ENCODE peak calls at places on chromosomes 2 and 18, in five cellular contexts. S is IMR-90, X is A549, G is GM12878, U is WTC11. V is an unnamed sample.
A peak's percentile ranks its signal among the peaks of the same experiment; 100 is the strongest.

GRCh38 chr2:180203972-180204371 is 196.9 kb upstream of the CWC22 start:
- DNase-seq in S (peak; percentile 80), X (no peak), G (no peak), U (no peak), V (no peak)

GRCh38 chr18:12283256-12283655 is 24.8 kb upstream of the TUBB6 start:
- DNase-seq in S (peak; percentile 66), X (no peak), G (no peak), U (peak; percentile 48), V (peak; percentile 65)

GRCh38 chr2:46332686-46333281 is 35.6 kb downstream of the EPAS1 start:
- DNase-seq in S (peak; percentile 45), X (no peak), G (no peak), U (no peak), V (no peak)

GRCh38 chr2:128217671-128218070 is 101.0 kb downstream of the HS6ST1 start:
- DNase-seq in S (no peak), X (no peak), G (no peak), U (no peak), V (no peak)

GRCh38 chr2:176455865-176456291 is 186.6 kb downstream of the MTX2 start:
- DNase-seq in S (peak; percentile 42), X (no peak), G (no peak), U (peak; percentile 24), V (no peak)

GRCh38 chr2:94997981-94998920 is 27.3 kb upstream of the MAL start:
- DNase-seq in S (no peak), X (no peak), G (no peak), U (peak; percentile 43), V (no peak)

GRCh38 chr18:28176933-28177827 is at the start of gene CDH2:
- DNase-seq in S (peak; percentile 85), X (peak; percentile 66), G (no peak), U (peak; percentile 75), V (peak; percentile 74)

GRCh38 chr2:224850081-224850480 is 133.9 kb upstream of the CCDC195 start:
- DNase-seq in S (peak; percentile 49), X (no peak), G (no peak), U (no peak), V (no peak)

GRCh38 chr18:42545825-42546224 is 569.7 kb downstream of the RIT2 start:
- DNase-seq in S (peak; percentile 8), X (no peak), G (no peak), U (no peak), V (no peak)

GRCh38 chr18:28065793-28066186 is 111.1 kb downstream of the CDH2 start:
- DNase-seq in S (no peak), X (no peak), G (no peak), U (no peak), V (no peak)

GRCh38 chr18:44323125-44323524 is 357.6 kb upstream of the SETBP1 start:
- DNase-seq in S (no peak), X (no peak), G (no peak), U (no peak), V (no peak)
- TF ChIP-seq USF2 in S (no peak), X (no peak), G (no peak), U (no peak), V (no peak)

DNA sequence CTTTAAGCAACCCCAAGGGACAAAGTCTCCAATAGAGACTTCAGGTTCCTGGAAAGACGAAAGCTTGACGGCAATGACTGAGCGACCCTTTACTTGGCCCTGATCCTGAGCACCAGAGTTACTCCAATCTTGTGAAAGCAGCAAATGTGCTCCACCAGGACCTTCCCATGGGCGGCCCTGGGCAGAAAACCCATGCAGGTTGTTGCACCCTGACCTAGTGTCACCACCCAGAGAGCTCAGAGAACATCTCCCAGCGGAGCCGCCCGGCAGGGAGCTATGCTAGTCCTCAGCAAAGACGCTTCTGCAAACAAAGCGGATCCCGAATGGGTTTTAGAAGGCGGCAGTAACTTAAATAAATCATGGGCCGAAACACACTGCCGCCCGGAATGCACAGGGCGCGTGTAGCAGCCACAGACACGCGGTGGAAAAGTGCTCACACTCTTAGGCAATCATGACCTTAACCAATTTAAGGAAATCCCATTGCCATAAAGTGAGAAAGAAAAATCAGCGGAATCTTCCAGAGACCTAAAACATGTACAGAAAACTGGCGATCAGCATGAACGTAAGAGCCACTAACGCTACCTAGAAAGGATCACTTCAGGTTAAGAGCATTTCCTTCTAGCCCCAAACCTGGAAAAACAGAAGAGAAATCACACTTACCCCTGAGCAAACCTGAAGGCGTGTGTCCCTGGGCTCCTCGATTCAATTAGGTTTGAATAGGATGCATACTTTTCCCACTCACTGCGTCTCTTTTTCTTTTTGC is 490 bp downstream of the COL6A3 start:
- DNase-seq in S (no peak), X (no peak), G (no peak), U (no peak), V (no peak)
- TF ChIP-seq USF2 in S (no peak), X (no peak), G (no peak), U (no peak), V (no peak)

DNA sequence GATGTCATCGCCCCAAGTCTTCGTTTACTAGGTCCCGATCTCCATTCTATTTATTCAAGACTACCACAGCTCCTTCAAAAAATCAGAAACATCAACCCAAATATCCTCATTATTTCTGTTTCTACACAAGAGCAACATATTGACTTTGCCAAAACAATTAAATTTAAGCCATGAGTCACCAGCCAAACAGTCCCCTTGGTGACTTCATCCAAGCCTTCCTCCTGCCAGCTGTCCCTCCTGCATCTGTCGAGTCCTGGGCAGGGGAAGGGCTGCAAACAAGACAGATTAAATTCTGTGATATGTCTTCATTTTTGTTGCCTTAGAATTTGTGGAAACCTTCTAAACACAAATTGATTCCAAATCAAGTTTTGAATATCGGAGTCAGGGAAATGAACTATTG is 110.3 kb downstream of the SP3 start:
- DNase-seq in S (peak; percentile 58), X (peak; percentile 9), G (no peak), U (no peak), V (no peak)
- TF ChIP-seq USF2 in S (no peak), X (no peak), G (no peak), U (no peak), V (no peak)

GRCh38 chr18:48962857-48963554 is 12.2 kb upstream of the SMAD7 start:
- DNase-seq in S (peak; percentile 90), X (no peak), G (no peak), U (no peak), V (no peak)
- TF ChIP-seq USF2 in S (no peak), X (no peak), G (no peak), U (no peak), V (no peak)

GRCh38 chr2:2702385-2702784 is 371.3 kb upstream of the MYT1L start:
- DNase-seq in S (no peak), X (no peak), G (no peak), U (no peak), V (no peak)

GRCh38 chr2:2699117-2699497 is 368.0 kb upstream of the MYT1L start:
- DNase-seq in S (no peak), X (no peak), G (no peak), U (peak; percentile 31), V (no peak)

GRCh38 chr2:2701813-2702212 is 370.7 kb upstream of the MYT1L start:
- DNase-seq in S (no peak), X (no peak), G (no peak), U (no peak), V (no peak)

GRCh38 chr2:2703127-2703526 is 372.1 kb upstream of the MYT1L start:
- DNase-seq in S (no peak), X (no peak), G (no peak), U (no peak), V (no peak)

GRCh38 chr2:2701176-2701781 is 370.2 kb upstream of the MYT1L start:
- DNase-seq in S (no peak), X (no peak), G (no peak), U (no peak), V (no peak)
- TF ChIP-seq USF2 in S (no peak), X (no peak), G (no peak), U (no peak), V (no peak)

DNA sequence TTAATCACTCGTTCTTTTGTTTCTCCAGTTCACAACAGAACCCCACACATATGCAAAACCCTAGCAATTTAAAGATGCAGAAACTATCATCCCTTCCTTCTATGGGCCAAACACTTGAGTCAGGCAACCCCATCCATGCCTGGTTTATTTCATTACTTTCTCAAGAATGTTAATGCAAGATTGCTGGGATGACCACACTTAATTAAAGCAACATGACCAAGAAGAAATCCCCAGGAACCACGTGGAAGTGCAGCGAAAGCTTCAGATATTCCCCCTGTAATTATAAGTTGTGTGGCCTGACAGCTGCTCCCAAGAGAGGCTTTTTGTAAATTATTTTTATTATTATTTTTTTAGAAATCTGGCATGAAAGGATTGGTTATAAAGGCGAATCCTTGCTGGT is 246.2 kb upstream of the ID2 start:
- DNase-seq in S (no peak), X (no peak), G (no peak), U (no peak), V (no peak)
- TF ChIP-seq USF2 in S (no peak), X (no peak), G (no peak), U (no peak), V (no peak)

GRCh38 chr18:73737990-73738389 is 409.6 kb downstream of the FBXO15 start:
- DNase-seq in S (no peak), X (no peak), G (no peak), U (no peak), V (no peak)
- TF ChIP-seq USF2 in S (no peak), X (no peak), G (no peak), U (no peak), V (no peak)

DNA sequence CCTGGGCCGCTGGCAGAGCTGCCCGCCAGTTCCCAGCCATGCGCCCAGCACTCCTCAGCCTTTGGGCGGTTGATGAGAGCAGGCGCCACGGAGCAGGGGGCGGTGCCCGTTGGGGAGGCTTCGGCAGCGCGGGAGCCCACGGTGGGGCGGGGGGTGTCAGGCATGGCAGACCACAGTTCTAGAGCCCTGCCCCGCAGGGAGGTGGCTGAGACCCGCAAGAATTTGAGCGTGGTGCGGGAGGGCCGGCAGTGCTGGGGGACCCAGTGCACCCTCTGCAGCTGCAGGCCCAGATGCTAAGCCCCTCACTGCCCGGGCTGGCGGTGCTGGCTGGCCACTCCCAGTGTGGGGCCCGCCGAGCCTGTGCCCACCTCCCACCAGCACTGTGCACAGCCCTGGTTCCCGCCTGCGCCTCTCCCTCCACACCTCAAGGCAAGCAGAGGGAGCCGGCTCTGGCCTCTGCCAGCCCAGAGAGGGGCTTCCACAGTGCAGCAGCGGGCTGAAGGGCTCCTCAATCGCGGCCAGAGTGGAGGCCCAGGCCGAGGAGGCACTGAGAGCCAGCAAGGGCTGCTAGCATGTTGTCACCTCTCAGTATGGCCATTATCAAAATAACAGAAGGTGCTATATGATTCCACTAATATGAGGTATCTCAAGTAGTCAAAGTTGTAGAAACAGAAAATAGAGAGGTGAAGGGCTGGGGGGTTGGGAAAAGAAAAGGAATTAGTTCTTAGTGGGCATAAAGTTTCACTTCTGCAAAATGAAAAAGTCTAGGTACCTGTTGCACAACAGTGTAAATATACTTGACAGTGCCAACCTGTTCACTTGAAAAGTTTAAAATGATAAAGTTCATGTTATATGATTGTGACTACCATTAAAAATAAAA is 72.3 kb downstream of the SH3YL1 start:
- DNase-seq in S (no peak), X (no peak), G (no peak), U (no peak), V (no peak)
- TF ChIP-seq USF2 in S (no peak), X (no peak), G (no peak), U (no peak), V (no peak)

GRCh38 chr2:178523596-178524134 is 43.4 kb downstream of the PLEKHA3 start:
- DNase-seq in S (peak; percentile 7), X (peak; percentile 3), G (no peak), U (no peak), V (no peak)
- TF ChIP-seq USF2 in S (no peak), X (no peak), G (no peak), U (no peak), V (no peak)